ENCODE peak calls at places on chromosomes 6 and 20, in eight cellular contexts. P is activated T-helper 2 cell treated with anti-CD3 and anti-CD28 coated beads, Interferon-gamma antibody, Interleukin-2, Interleukin-4, amounts not matched to agents 10 μg/mL and 5 μg/mL and 100 μg/mL, durations not matched to agents 14 hours and 24 hours and 36 hours; Q is HCT116; H is NCI-H2081; O is stimulated activated CD8-positive, alpha-beta memory T cell treated with anti-CD3 and anti-CD28 coated beads, Interleukin-7, amount 100 ng/mL, for 4 hours; D is tibial artery; Y is AG08396; J is HTR-8/SVneo. L is an unnamed sample.

GRCh38 chr6:41162687-41163418 is at the start of gene TREM2:
- DNase-seq in P (no peak), Q (no peak), H (no peak), O (no peak), D (no peak), Y (no peak), J (no peak), L (no peak)

GRCh38 chr20:34299925-34300806 is 3.0 kb downstream of the AHCY start:
- DNase-seq in P (no peak), Q (no peak), H (no peak), O (no peak), D (no peak), Y (peak; percentile 40), J (no peak), L (peak; percentile 31)

GRCh38 chr6:115467726-115468125 is 593.0 kb downstream of the FRK start:
- DNase-seq in P (no peak), Q (no peak), H (no peak), O (no peak), D (no peak), Y (no peak), J (no peak), L (no peak)

GRCh38 chr6:104423691-104424090 is 436.0 kb downstream of the HACE1 start:
- DNase-seq in P (no peak), Q (no peak), H (no peak), O (no peak), D (no peak), Y (no peak), J (no peak), L (no peak)

GRCh38 chr6:105844275-105844848 is 241.8 kb upstream of the PRDM1 start:
- DNase-seq in P (no peak), Q (no peak), H (no peak), O (no peak), D (no peak), Y (peak; percentile 30), J (no peak), L (no peak)

GRCh38 chr6:26087284-26088115 is at the start of gene HFE:
- DNase-seq in P (peak; percentile 20), Q (no peak), H (peak; percentile 38), O (peak; percentile 13), D (peak; percentile 74), Y (peak; percentile 50), J (peak; percentile 44), L (no peak)

GRCh38 chr20:34978092-34978744 is 22.6 kb downstream of the MYH7B start:
- DNase-seq in P (no peak), Q (no peak), H (no peak), O (no peak), D (no peak), Y (no peak), J (no peak), L (no peak)

GRCh38 chr6:38272222-38272621 is 367.5 kb downstream of the BTBD9 start:
- DNase-seq in P (no peak), Q (no peak), H (no peak), O (no peak), D (no peak), Y (no peak), J (no peak), L (no peak)

GRCh38 chr6:56995347-56995746 is 40.4 kb downstream of the BEND6 start:
- DNase-seq in P (no peak), Q (peak; percentile 19), H (no peak), O (no peak), D (no peak), Y (no peak), J (no peak), L (no peak)

GRCh38 chr6:133610974-133611373 is 277.9 kb upstream of the TCF21 start:
- DNase-seq in P (no peak), Q (no peak), H (no peak), O (no peak), D (no peak), Y (no peak), J (no peak), L (no peak)

GRCh38 chr6:149938571-149939462 is 3.0 kb upstream of the ULBP2 start:
- DNase-seq in P (peak; percentile 55), Q (no peak), H (no peak), O (peak; percentile 29), D (peak; percentile 63), Y (no peak), J (no peak), L (peak; percentile 67)